ENCODE peak calls at places on chromosomes 16 and 17, in nine cellular contexts. U is activated CD4-positive, alpha-beta T cell treated with anti-CD3 and anti-CD28 coated beads, Interleukin-2, amount 50 U/mL, for 48 hours; L is activated CD4-positive, alpha-beta memory T cell treated with anti-CD3 and anti-CD28 coated beads, Interleukin-2, amount 10 ng/mL, durations not matched to agents 7 days and 5 days; O is activated CD8-positive, alpha-beta memory T cell treated with anti-CD3 and anti-CD28 coated beads for 24 hours; Q is iPS-NIHi11; Y is endodermal cell; S is body of pancreas; B is cardiac fibroblast; E is SW480. H is an unnamed sample.

GRCh38 chr17:65401581-65401980 is 159.9 kb downstream of the AXIN2 start:
- DNase-seq in E (peak; percentile 93), Q (no peak), U (no peak), B (no peak), Y (no peak), L (no peak), S (no peak), O (no peak), H (no peak)

GRCh38 chr17:75773121-75773807 is 8.3 kb upstream of the GALK1 start:
- DNase-seq in Q (no peak), B (no peak), Y (no peak), E (no peak), S (no peak), U (no peak), L (no peak), O (no peak), H (no peak)

GRCh38 chr16:14007460-14007859 is 63.7 kb upstream of the MRTFB start:
- DNase-seq in O (no peak), E (no peak), S (no peak), U (no peak), Y (no peak), Q (no peak), L (no peak), B (peak; percentile 72), H (no peak)

GRCh38 chr17:21042434-21043295 is at the start of gene USP22:
- DNase-seq in L (peak; percentile 57), Y (peak; percentile 100), O (peak; percentile 95), Q (peak; percentile 90), B (no peak), E (peak; percentile 97), S (peak; percentile 31), U (no peak), H (peak; percentile 99)

GRCh38 chr17:992933-993332 is 4.0 kb upstream of the TIMM22 start:
- DNase-seq in S (no peak), O (no peak), Y (no peak), E (no peak), Q (no peak), B (no peak), L (no peak), U (no peak), H (no peak)

GRCh38 chr16:76639685-76640289 is 362.6 kb downstream of the CNTNAP4 start:
- DNase-seq in Q (peak; percentile 37), E (peak; percentile 36), L (no peak), S (peak; percentile 29), O (no peak), Y (peak; percentile 84), U (no peak), B (peak; percentile 34), H (no peak)

GRCh38 chr16:81401035-81401950 is 43.3 kb upstream of the CMIP start:
- DNase-seq in L (no peak), B (peak; percentile 82), Y (no peak), U (no peak), E (no peak), S (peak; percentile 10), O (no peak), Q (no peak), H (no peak)

GRCh38 chr17:42453544-42453943 is 5.1 kb upstream of the ATP6V0A1 start:
- DNase-seq in Y (no peak), L (no peak), Q (no peak), O (no peak), U (no peak), S (no peak), E (no peak), B (no peak), H (no peak)

GRCh38 chr16:55433030-55433429 is 46.0 kb upstream of the MMP2 start:
- DNase-seq in U (no peak), E (no peak), Y (no peak), B (no peak), S (peak; percentile 26), L (no peak), O (no peak), Q (no peak), H (no peak)

GRCh38 chr17:30590086-30590485 is 112.9 kb downstream of the GOSR1 start:
- DNase-seq in S (no peak), B (no peak), Q (no peak), E (no peak), O (no peak), U (no peak), Y (no peak), L (no peak), H (no peak)

GRCh38 chr16:30030011-30030685 is 923 bp downstream of the TLCD3B start:
- DNase-seq in S (no peak), B (no peak), E (no peak), U (no peak), Q (no peak), Y (no peak), L (no peak), O (no peak), H (no peak)

GRCh38 chr16:57622361-57623250 is 5.8 kb upstream of the ADGRG1 start:
- DNase-seq in S (no peak), O (no peak), L (no peak), E (peak; percentile 18), U (no peak), B (no peak), Q (no peak), Y (no peak), H (no peak)

GRCh38 chr16:85613609-85614337 is 651 bp downstream of the GSE1 start:
- DNase-seq in L (peak; percentile 26), Q (peak; percentile 65), E (peak; percentile 50), B (peak; percentile 44), Y (peak; percentile 90), O (peak; percentile 69), U (peak; percentile 22), S (peak; percentile 65), H (no peak)

GRCh38 chr16:65634291-65634690 is 512.4 kb upstream of the CDH11 start:
- DNase-seq in B (peak; percentile 34), U (no peak), L (no peak), Y (peak; percentile 47), S (no peak), E (no peak), Q (no peak), O (no peak), H (no peak)

GRCh38 chr16:63372283-63372682 is 1336.0 kb upstream of the CDH8 start:
- DNase-seq in L (no peak), S (no peak), O (no peak), E (no peak), Q (no peak), B (no peak), U (no peak), Y (no peak), H (no peak)

GRCh38 chr17:56031636-56032035 is 121.6 kb upstream of the ANKFN1 start:
- DNase-seq in L (no peak), E (no peak), B (no peak), O (no peak), S (no peak), Y (no peak), Q (no peak), U (no peak), H (no peak)

GRCh38 chr17:57940217-57940616 is 15.0 kb downstream of the CUEDC1 start:
- DNase-seq in E (peak; percentile 34), Q (peak; percentile 47), Y (peak; percentile 80), S (no peak), L (no peak), U (no peak), O (no peak), B (no peak), H (no peak)

GRCh38 chr16:1055557-1055924 is 17.0 kb upstream of the SSTR5 start:
- DNase-seq in L (no peak), E (peak; percentile 54), U (no peak), Q (no peak), B (no peak), O (no peak), S (no peak), Y (no peak), H (no peak)

GRCh38 chr17:19370493-19370960 is 7.8 kb upstream of the MAPK7 start:
- DNase-seq in U (no peak), Y (peak; percentile 46), L (peak; percentile 66), S (no peak), O (no peak), E (peak; percentile 65), Q (no peak), B (no peak), H (no peak)

GRCh38 chr16:77157773-77158172 is 33.2 kb upstream of the MON1B start:
- DNase-seq in O (no peak), L (no peak), U (no peak), Y (no peak), S (no peak), Q (no peak), B (no peak), E (no peak), H (no peak)

GRCh38 chr16:58197314-58198012 is 443 bp downstream of the CSNK2A2 start:
- DNase-seq in U (no peak), Q (peak; percentile 63), O (no peak), E (no peak), S (no peak), Y (peak; percentile 57), B (no peak), L (peak; percentile 20), H (no peak)

GRCh38 chr16:12440233-12440530 is 363.5 kb downstream of the CPPED1 start:
- DNase-seq in L (no peak), E (no peak), B (peak; percentile 35), O (no peak), Y (no peak), S (no peak), U (no peak), Q (no peak), H (no peak)

H was measured in osteocyte.